ENCODE peak calls at places on chromosomes 11 and 22, in five cellular contexts. K is GM12878, Q is A549, P is IMR-90, G is K562. R is an unnamed sample.

GRCh38 chr11:113167599-113167998 is 146.8 kb upstream of the TTC12 start:
- DNase-seq in Q (no peak), K (no peak), G (peak), P (no peak), R (no peak)

GRCh38 chr11:32231909-32232493 is 141.1 kb downstream of the RCN1 start:
- DNase-seq in Q (peak), G (no peak), P (peak), K (no peak), R (peak)

GRCh38 chr11:92322225-92322624 is 97.6 kb downstream of the FAT3 start:
- DNase-seq in Q (no peak), G (no peak), K (no peak), P (peak), R (no peak)

GRCh38 chr11:35478411-35479139 is 46.8 kb downstream of the PAMR1 start:
- DNase-seq in P (no peak), K (no peak), G (no peak), Q (no peak), R (no peak)

GRCh38 chr11:118608268-118609214 is 1.1 kb downstream of the PHLDB1 start:
- DNase-seq in K (no peak), P (peak), G (peak), Q (peak), R (peak)

GRCh38 chr22:47190276-47190956 is 428.0 kb downstream of the TBC1D22A start:
- DNase-seq in G (no peak), P (no peak), K (no peak), Q (no peak), R (no peak)

GRCh38 chr22:30667092-30667485 is 586 bp downstream of the DUSP18 start:
- DNase-seq in G (no peak), Q (no peak), P (no peak), K (no peak), R (no peak)

GRCh38 chr11:22711212-22711770 is 44.9 kb downstream of the GAS2 start:
- DNase-seq in G (no peak), Q (no peak), K (no peak), P (no peak), R (no peak)

GRCh38 chr22:46090631-46091201 is 59.6 kb upstream of the PPARA start:
- DNase-seq in K (no peak), G (no peak), Q (no peak), P (peak), R (no peak)

GRCh38 chr11:15258433-15259350 is 144.0 kb downstream of the INSC start:
- DNase-seq in P (peak), K (no peak), Q (peak), G (no peak), R (peak)

GRCh38 chr11:44032304-44033085 is 15.3 kb upstream of the ACCSL start:
- DNase-seq in G (no peak), P (peak), Q (no peak), K (no peak), R (no peak)

GRCh38 chr11:126082251-126083109 is 19.8 kb upstream of the CDON start:
- DNase-seq in G (no peak), K (no peak), P (no peak), Q (no peak), R (no peak)

GRCh38 chr11:65355776-65356393 is 1.3 kb downstream of the TIGD3 start:
- DNase-seq in P (peak), G (no peak), Q (no peak), K (no peak), R (no peak)

GRCh38 chr22:44399906-44400762 is 87.4 kb upstream of the SHISAL1 start:
- DNase-seq in Q (no peak), K (no peak), P (no peak), G (no peak), R (no peak)

GRCh38 chr11:34105957-34106504 is 602 bp downstream of the NAT10 start:
- DNase-seq in G (peak), K (no peak), Q (no peak), P (peak), R (no peak)

GRCh38 chr22:33780761-33781160 is 139.5 kb downstream of the LARGE1 start:
- DNase-seq in P (no peak), G (no peak), Q (no peak), K (no peak), R (no peak)

GRCh38 chr11:131668867-131669780 is 298.7 kb downstream of the NTM start:
- DNase-seq in K (no peak), Q (peak), G (peak), P (peak), R (peak)

GRCh38 chr11:67268036-67268683 is 1.9 kb downstream of the GRK2 start:
- DNase-seq in K (peak), G (no peak), Q (no peak), P (no peak), R (no peak)

GRCh38 chr11:131664811-131665210 is 294.4 kb downstream of the NTM start:
- DNase-seq in G (no peak), P (no peak), Q (no peak), K (no peak), R (no peak)

GRCh38 chr11:86469491-86470388 is 95.1 kb downstream of the CCDC81 start:
- DNase-seq in Q (no peak), K (no peak), G (no peak), P (no peak), R (no peak)

GRCh38 chr11:47124675-47125074 is 52.0 kb downstream of the ARFGAP2 start:
- DNase-seq in K (no peak), P (no peak), Q (no peak), G (no peak), R (no peak)

GRCh38 chr11:12274558-12275197 is 102.7 kb upstream of the PARVA start:
- DNase-seq in G (peak), Q (no peak), K (no peak), P (peak), R (no peak)

GRCh38 chr11:23205156-23205871 is 345.0 kb upstream of the CCDC179 start:
- DNase-seq in Q (no peak), P (peak), K (no peak), G (no peak), R (no peak)

GRCh38 chr11:110429614-110430266 is at the start of gene FDX1:
- DNase-seq in Q (peak), K (peak), G (peak), P (peak), R (peak)

GRCh38 chr11:125457814-125458343 is 38.2 kb downstream of the FEZ1 start:
- DNase-seq in Q (no peak), K (no peak), G (peak), P (peak), R (no peak)

GRCh38 chr11:10973416-10973815 is 115.6 kb upstream of the ZBED5 start:
- DNase-seq in G (no peak), K (no peak), Q (no peak), P (no peak), R (no peak)

GRCh38 chr22:19057999-19058491 is 64.2 kb downstream of the DGCR2 start:
- DNase-seq in G (no peak), P (no peak), Q (no peak), K (no peak), R (no peak)

GRCh38 chr11:97140885-97141494 is 751.2 kb downstream of the JRKL start:
- DNase-seq in P (no peak), G (no peak), K (no peak), Q (peak), R (peak)

GRCh38 chr11:108093128-108093904 is 28.1 kb upstream of the ACAT1 start:
- DNase-seq in K (no peak), Q (peak), G (no peak), P (peak), R (no peak)

GRCh38 chr11:118659314-118659939 is 20.0 kb downstream of the TREH start:
- DNase-seq in P (peak), Q (peak), G (peak), K (peak), R (peak)

DNA sequence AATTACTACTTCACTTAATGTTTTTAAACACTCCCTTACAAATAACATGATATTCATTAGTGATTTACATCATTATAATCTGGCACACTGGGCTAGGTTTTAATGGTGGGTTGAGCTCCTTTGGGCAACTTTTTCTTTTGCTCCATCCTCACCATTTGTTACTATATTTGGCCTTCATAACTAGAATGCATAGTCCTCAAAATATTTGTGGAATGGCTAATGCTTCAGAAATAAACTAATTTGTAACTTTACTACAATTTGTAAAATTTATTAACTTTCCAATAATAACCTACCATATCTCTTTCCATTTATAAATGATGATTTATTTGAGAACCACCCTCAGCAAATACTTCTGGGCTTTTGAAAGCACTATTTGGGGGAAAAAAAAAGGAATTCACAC is 79.7 kb downstream of the LARGE2 start:
- DNase-seq in Q (no peak), G (no peak), P (no peak), K (no peak), R (no peak)
- TF ChIP-seq BHLHE40 in Q (no peak), G (no peak), P (no peak), K (no peak), R (no peak)

DNA sequence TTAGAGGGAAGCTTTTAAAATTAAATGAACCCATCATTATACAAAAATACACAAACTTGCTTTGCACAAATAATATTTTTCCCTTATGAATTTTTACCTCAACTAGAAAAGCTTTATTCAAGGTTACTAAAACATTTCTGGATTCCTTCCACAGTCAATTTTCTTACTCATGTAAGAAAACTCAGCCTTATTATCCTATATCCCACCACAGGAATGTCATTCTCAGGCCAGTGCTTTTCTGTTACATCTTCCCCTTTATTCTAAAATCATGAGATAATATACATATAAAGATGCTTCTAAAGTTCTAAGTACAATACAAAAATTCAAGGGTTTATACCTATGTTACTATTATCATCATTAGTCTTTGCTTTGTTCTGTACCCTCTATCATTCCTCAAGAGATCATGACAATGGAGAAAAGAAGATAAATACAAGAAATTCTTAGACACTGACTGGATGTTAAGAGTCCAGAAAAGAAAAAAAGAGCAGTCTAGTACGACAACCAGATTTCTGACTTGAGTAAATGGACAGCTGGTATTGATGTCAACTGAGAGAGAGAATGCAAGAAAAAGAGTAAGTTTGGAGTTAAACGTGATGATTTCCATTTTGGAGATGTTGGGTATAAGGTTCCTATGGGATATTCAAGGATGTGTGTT is 60.3 kb downstream of the MTMR2 start:
- DNase-seq in Q (no peak), K (no peak), G (no peak), P (peak), R (no peak)
- TF ChIP-seq BHLHE40 in Q (no peak), K (no peak), G (no peak), P (no peak), R (no peak)

DNA sequence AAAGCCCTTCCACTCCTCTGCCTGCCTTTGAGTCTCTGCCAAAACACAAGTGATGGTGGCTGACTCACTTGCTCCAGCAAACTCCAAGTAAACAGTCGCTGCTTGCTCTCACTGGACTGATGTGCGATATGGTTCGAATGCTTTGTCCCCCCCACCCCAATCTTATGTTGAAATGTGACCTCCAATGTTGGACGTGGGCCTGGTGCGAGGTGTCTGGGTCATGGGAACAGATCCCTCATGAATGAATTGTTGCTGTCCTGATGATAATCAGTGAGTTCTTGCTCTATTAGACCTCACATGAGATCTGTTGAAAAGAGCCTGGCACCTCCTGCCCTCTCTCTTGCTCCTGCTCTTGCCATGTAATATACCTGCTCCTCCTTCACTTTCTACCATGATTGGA is 747.9 kb downstream of the OPCML start:
- DNase-seq in G (no peak), P (peak), Q (no peak), K (no peak), R (no peak)
- TF ChIP-seq BHLHE40 in G (no peak), P (no peak), Q (no peak), K (no peak), R (no peak)

GRCh38 chr11:16881766-16882165 is 132.4 kb downstream of the PLEKHA7 start:
- DNase-seq in K (no peak), P (no peak), G (no peak), Q (no peak), R (no peak)

GRCh38 chr11:16881074-16881709 is 133.0 kb downstream of the PLEKHA7 start:
- DNase-seq in K (no peak), P (peak), Q (no peak), G (peak), R (no peak)

GRCh38 chr11:16880184-16880583 is 134.0 kb downstream of the PLEKHA7 start:
- DNase-seq in Q (no peak), G (no peak), P (no peak), K (no peak), R (no peak)

GRCh38 chr11:16879690-16880089 is 134.5 kb downstream of the PLEKHA7 start:
- DNase-seq in G (no peak), Q (no peak), P (no peak), K (no peak), R (no peak)

GRCh38 chr11:16883179-16883578 is 131.0 kb downstream of the PLEKHA7 start:
- DNase-seq in G (peak), K (no peak), Q (peak), P (no peak), R (no peak)
- TF ChIP-seq BHLHE40 in G (no peak), K (no peak), Q (no peak), P (no peak), R (no peak)

GRCh38 chr22:29143848-29144785 is 61.6 kb upstream of the EMID1 start:
- DNase-seq in K (no peak), P (no peak), G (no peak), Q (no peak), R (no peak)
- TF ChIP-seq BHLHE40 in K (no peak), P (no peak), G (no peak), Q (no peak), R (no peak)

DNA sequence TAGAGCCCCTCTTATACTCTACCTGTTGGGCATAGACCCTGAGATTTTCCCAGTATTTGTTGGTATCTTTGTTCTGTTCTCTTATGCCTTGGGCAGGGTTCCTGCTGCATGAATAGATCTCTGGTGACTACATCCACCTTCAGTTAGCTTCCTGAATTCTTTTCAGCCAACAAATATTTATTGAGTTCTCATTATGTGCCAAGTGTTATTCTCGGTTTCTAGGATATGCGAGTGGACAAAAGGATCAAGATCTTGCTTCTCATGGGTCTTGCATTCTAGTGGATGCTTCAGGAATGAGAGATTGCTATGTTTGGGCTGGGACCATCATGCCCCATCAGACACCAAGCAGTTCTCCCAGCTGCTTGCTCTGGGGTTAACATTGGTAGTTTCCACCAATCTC is 340.0 kb downstream of the METTL15 start:
- DNase-seq in P (peak), K (no peak), G (no peak), Q (peak), R (no peak)
- TF ChIP-seq BHLHE40 in P (no peak), K (no peak), G (no peak), Q (no peak), R (no peak)

GRCh38 chr22:37195921-37196320 is 7.9 kb upstream of the C1QTNF6 start:
- DNase-seq in P (peak), K (no peak), G (no peak), Q (no peak), R (no peak)

GRCh38 chr22:37194750-37195149 is 6.7 kb upstream of the C1QTNF6 start:
- DNase-seq in G (no peak), K (no peak), P (no peak), Q (no peak), R (no peak)

GRCh38 chr22:37198290-37199102 is 10.4 kb upstream of the C1QTNF6 start:
- DNase-seq in P (peak), G (peak), Q (peak), K (no peak), R (peak)

GRCh38 chr22:37197451-37198289 is 9.6 kb upstream of the C1QTNF6 start:
- DNase-seq in K (no peak), P (peak), Q (peak), G (no peak), R (no peak)

DNA sequence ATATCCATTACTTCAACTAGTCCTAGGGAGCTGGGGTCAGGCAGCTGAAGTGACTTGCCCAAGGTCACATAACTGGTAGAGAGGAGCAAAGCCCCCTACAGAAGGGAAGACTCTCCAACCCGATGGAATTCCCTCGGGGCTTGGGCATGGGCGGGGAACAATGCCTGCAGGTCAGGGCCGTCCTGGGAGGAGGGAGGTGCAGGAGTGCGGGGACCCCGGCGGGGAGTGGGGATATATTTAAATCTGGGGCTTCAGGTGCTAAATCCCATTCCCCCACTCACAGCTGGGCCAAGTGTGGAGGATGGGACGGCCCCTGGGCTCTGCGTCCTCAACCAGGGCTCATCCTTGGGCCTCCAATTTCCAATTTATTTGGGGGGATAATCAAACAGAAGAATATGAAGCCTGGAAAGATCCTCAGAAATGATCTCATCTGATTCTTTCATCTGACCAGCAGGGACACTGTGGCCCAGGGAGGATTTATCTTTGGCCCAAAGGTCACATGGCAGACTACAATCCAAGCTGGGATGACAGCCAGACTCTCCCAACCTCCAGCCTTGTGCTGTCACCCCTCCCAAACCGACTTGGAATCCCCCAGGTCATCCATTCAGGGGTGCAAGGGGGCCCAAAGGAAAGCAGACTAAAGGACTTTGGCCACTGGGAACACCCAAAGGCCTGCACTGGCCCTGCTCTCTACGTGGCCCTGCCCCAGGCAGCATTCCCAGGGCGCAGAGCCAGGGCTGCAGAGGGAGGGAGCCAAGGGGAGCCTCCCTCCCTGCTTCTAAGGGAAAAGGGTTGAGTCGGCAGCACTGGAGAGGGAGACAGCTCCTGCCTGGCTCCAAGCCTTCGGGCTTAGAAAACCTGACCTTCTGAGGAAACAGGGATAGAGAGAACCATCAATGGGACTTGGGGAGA is 8.7 kb upstream of the C1QTNF6 start:
- DNase-seq in G (no peak), K (no peak), P (peak), Q (peak), R (no peak)
- TF ChIP-seq BHLHE40 in G (no peak), K (no peak), P (no peak), Q (no peak), R (no peak)

GRCh38 chr11:120130991-120131760 is 6.7 kb downstream of the TRIM29 start:
- DNase-seq in K (no peak), Q (no peak), G (no peak), P (no peak), R (no peak)

GRCh38 chr11:120132645-120133185 is 5.2 kb downstream of the TRIM29 start:
- DNase-seq in G (no peak), K (no peak), Q (no peak), P (no peak), R (no peak)

GRCh38 chr11:120130176-120130980 is 7.5 kb downstream of the TRIM29 start:
- DNase-seq in K (no peak), G (no peak), P (no peak), Q (no peak), R (no peak)

GRCh38 chr11:120133216-120134105 is 4.5 kb downstream of the TRIM29 start:
- DNase-seq in P (no peak), Q (no peak), G (no peak), K (no peak), R (no peak)

DNA sequence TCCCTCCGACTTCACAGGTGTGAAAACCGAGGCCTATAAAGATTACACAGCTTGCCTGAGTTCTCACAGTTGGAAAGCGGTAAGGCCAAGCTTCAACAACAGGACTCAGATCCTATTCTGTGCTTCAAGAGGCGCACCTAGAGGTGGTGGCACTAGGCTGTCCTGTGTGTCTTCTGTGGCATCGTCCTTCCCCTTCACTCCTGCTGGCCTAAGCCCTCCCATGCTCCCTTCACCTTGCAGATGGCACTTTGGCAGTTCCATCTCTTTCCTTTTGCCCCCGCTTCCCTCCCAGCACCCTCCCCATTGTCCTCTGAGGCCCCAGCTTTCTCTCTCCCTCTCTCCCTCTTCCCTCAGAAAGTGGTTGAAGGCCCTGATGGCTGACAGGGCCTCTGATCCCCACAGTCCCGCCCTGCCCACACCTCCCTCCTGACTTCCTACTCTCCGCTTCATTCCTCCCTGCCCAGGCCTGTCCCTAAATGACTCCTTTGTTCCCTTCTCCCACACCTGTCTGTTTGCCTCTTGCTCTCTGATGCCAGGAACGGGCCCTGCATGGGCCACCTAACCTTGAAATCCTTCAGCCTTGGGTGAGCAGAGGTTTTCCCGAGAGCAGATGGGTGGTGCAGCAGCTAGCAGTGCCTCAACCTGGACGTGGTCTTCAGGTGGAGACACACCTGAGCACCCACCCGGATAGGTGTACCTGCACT is 5.8 kb downstream of the TRIM29 start:
- DNase-seq in G (no peak), P (no peak), K (no peak), Q (no peak), R (no peak)
- TF ChIP-seq BHLHE40 in G (no peak), P (no peak), K (no peak), Q (no peak), R (no peak)

GRCh38 chr22:42693763-42694683 is 26.6 kb downstream of the A4GALT start:
- DNase-seq in Q (no peak), K (no peak), P (no peak), G (no peak), R (no peak)
- TF ChIP-seq BHLHE40 in Q (no peak), K (no peak), P (no peak), G (no peak), R (no peak)